ENCODE peak calls at places on chromosomes 11 and 22, in ten cellular contexts. One of them, this sample, is unnamed. For H3K36me3, the result is how much of the 10 kb centered on the place peaks cover.

GRCh38 chr11:3745161-3745560 is 52.2 kb downstream of the NUP98 start:
- DNase-seq in right lobe of liver: no peak
- DNase-seq in tibial artery: no peak
- DNase-seq in Peyer's patch: no peak
- DNase-seq in mesendoderm: no peak
- DNase-seq in DND-41: no peak
- DNase-seq in OCI-LY7: no peak
- DNase-seq in adipocyte: no peak
- DNase-seq in stomach: no peak
- DNase-seq in thoracic aorta: no peak
- DNase-seq in this sample: no peak

GRCh38 chr22:24938741-24939341 is 7.7 kb downstream of the LHFPL7 start:
- DNase-seq in tibial artery: no peak
- DNase-seq in right lobe of liver: no peak
- DNase-seq in mesendoderm: peak
- DNase-seq in Peyer's patch: no peak
- DNase-seq in OCI-LY7: peak
- DNase-seq in thoracic aorta: no peak
- DNase-seq in adipocyte: peak
- DNase-seq in stomach: no peak
- DNase-seq in DND-41: peak
- DNase-seq in this sample: peak

GRCh38 chr11:2779981-2780849 is 80.4 kb upstream of the KCNQ1OT1 start:
- DNase-seq in OCI-LY7: no peak
- DNase-seq in right lobe of liver: peak
- DNase-seq in adipocyte: no peak
- DNase-seq in tibial artery: peak
- DNase-seq in stomach: peak
- DNase-seq in mesendoderm: no peak
- DNase-seq in DND-41: no peak
- DNase-seq in thoracic aorta: peak
- DNase-seq in Peyer's patch: peak
- DNase-seq in this sample: peak

GRCh38 chr11:2432628-2433071 is 11.7 kb downstream of the TRPM5 start:
- DNase-seq in DND-41: no peak
- DNase-seq in OCI-LY7: no peak
- DNase-seq in Peyer's patch: no peak
- DNase-seq in stomach: no peak
- DNase-seq in mesendoderm: no peak
- DNase-seq in adipocyte: no peak
- DNase-seq in tibial artery: no peak
- DNase-seq in right lobe of liver: no peak
- DNase-seq in thoracic aorta: no peak
- DNase-seq in this sample: no peak

GRCh38 chr22:48372395-48372794 is 1455.3 kb downstream of the BRD1 start:
- DNase-seq in Peyer's patch: no peak
- DNase-seq in mesendoderm: peak
- DNase-seq in OCI-LY7: no peak
- DNase-seq in right lobe of liver: no peak
- DNase-seq in tibial artery: no peak
- DNase-seq in adipocyte: no peak
- DNase-seq in stomach: no peak
- DNase-seq in DND-41: no peak
- DNase-seq in thoracic aorta: no peak
- DNase-seq in this sample: no peak

GRCh38 chr11:65439331-65440181 is 17.0 kb downstream of the NEAT1 start:
- DNase-seq in adipocyte: peak
- DNase-seq in DND-41: peak
- DNase-seq in thoracic aorta: no peak
- DNase-seq in right lobe of liver: no peak
- DNase-seq in tibial artery: no peak
- DNase-seq in stomach: peak
- DNase-seq in OCI-LY7: no peak
- DNase-seq in mesendoderm: no peak
- DNase-seq in Peyer's patch: peak
- DNase-seq in this sample: no peak

GRCh38 chr11:18634140-18635032 is at the start of gene SPTY2D1:
- DNase-seq in mesendoderm: peak
- DNase-seq in stomach: peak
- DNase-seq in DND-41: peak
- DNase-seq in adipocyte: peak
- DNase-seq in tibial artery: peak
- DNase-seq in right lobe of liver: peak
- DNase-seq in OCI-LY7: peak
- DNase-seq in Peyer's patch: peak
- DNase-seq in thoracic aorta: peak
- DNase-seq in this sample: peak

GRCh38 chr22:43515902-43516301 is 104.1 kb downstream of the MPPED1 start:
- DNase-seq in thoracic aorta: no peak
- DNase-seq in adipocyte: no peak
- DNase-seq in stomach: no peak
- DNase-seq in DND-41: no peak
- DNase-seq in tibial artery: no peak
- DNase-seq in Peyer's patch: no peak
- DNase-seq in mesendoderm: peak
- DNase-seq in right lobe of liver: no peak
- DNase-seq in OCI-LY7: no peak
- DNase-seq in this sample: no peak

GRCh38 chr11:89516496-89516895 is 25.3 kb upstream of the NOX4 start:
- DNase-seq in thoracic aorta: no peak
- DNase-seq in right lobe of liver: no peak
- DNase-seq in DND-41: no peak
- DNase-seq in tibial artery: no peak
- DNase-seq in Peyer's patch: no peak
- DNase-seq in OCI-LY7: no peak
- DNase-seq in adipocyte: no peak
- DNase-seq in mesendoderm: peak
- DNase-seq in stomach: no peak
- DNase-seq in this sample: no peak

GRCh38 chr11:33634291-33634834 is 66.3 kb downstream of the C11orf91 start:
- DNase-seq in tibial artery: no peak
- DNase-seq in OCI-LY7: no peak
- DNase-seq in thoracic aorta: no peak
- DNase-seq in DND-41: no peak
- DNase-seq in stomach: no peak
- DNase-seq in adipocyte: no peak
- DNase-seq in mesendoderm: no peak
- DNase-seq in Peyer's patch: no peak
- DNase-seq in right lobe of liver: no peak
- DNase-seq in this sample: no peak

GRCh38 chr11:64654439-64654838 is 63.4 kb downstream of the SLC22A12 start:
- DNase-seq in OCI-LY7: no peak
- DNase-seq in adipocyte: no peak
- DNase-seq in tibial artery: no peak
- DNase-seq in stomach: no peak
- DNase-seq in right lobe of liver: no peak
- DNase-seq in Peyer's patch: no peak
- DNase-seq in mesendoderm: no peak
- DNase-seq in DND-41: no peak
- DNase-seq in thoracic aorta: no peak
- DNase-seq in this sample: no peak

GRCh38 chr22:50583294-50583865 is 731 bp upstream of the CHKB start:
- DNase-seq in stomach: no peak
- DNase-seq in mesendoderm: peak
- DNase-seq in adipocyte: no peak
- DNase-seq in Peyer's patch: no peak
- DNase-seq in DND-41: no peak
- DNase-seq in right lobe of liver: peak
- DNase-seq in tibial artery: no peak
- DNase-seq in OCI-LY7: no peak
- DNase-seq in thoracic aorta: no peak
- DNase-seq in this sample: peak

GRCh38 chr22:43789452-43789851 is 22.7 kb downstream of the EFCAB6 start:
- DNase-seq in right lobe of liver: no peak
- DNase-seq in OCI-LY7: no peak
- DNase-seq in mesendoderm: no peak
- DNase-seq in thoracic aorta: no peak
- DNase-seq in DND-41: no peak
- DNase-seq in adipocyte: peak
- DNase-seq in stomach: no peak
- DNase-seq in Peyer's patch: no peak
- DNase-seq in tibial artery: peak
- DNase-seq in this sample: no peak

GRCh38 chr11:69297926-69298777 is 4.2 kb downstream of the MYEOV start:
- DNase-seq in DND-41: peak
- DNase-seq in tibial artery: peak
- DNase-seq in right lobe of liver: peak
- DNase-seq in OCI-LY7: peak
- DNase-seq in mesendoderm: peak
- DNase-seq in adipocyte: peak
- DNase-seq in stomach: peak
- DNase-seq in thoracic aorta: peak
- DNase-seq in Peyer's patch: peak
- DNase-seq in this sample: peak

GRCh38 chr11:62450543-62451242 is 31.9 kb downstream of the SCGB1A1 start:
- DNase-seq in DND-41: no peak
- DNase-seq in OCI-LY7: no peak
- DNase-seq in stomach: no peak
- DNase-seq in thoracic aorta: no peak
- DNase-seq in right lobe of liver: no peak
- DNase-seq in adipocyte: no peak
- DNase-seq in tibial artery: no peak
- DNase-seq in Peyer's patch: no peak
- DNase-seq in mesendoderm: no peak
- DNase-seq in this sample: no peak

GRCh38 chr11:126391970-126392637 is 36.6 kb downstream of the ST3GAL4 start:
- DNase-seq in adipocyte: no peak
- DNase-seq in OCI-LY7: peak
- DNase-seq in right lobe of liver: no peak
- DNase-seq in DND-41: no peak
- DNase-seq in thoracic aorta: no peak
- DNase-seq in Peyer's patch: no peak
- DNase-seq in tibial artery: no peak
- DNase-seq in stomach: no peak
- DNase-seq in mesendoderm: peak
- DNase-seq in this sample: peak

DNA sequence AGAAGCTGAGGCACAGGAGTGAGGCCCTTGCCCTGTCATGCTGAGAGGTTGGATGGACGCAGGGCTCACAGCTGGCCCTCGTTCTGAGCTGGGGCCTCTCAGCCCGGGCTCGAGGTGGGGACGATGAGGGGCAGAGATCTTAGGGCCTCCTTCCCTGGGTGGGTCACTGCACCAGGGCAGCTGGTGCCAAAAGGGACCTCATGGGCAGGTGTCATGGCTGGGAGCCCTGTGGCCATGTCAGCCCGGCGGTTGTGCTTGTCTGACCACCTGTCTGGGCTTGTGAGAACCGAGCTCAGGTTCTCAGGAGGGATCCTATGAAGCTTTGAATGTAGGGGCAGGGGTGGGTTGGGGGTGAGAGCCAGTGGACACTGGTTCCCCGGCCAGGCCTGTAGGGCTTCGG is 1.8 kb upstream of the MUC6 start:
- DNase-seq in thoracic aorta: no peak
- DNase-seq in OCI-LY7: no peak
- DNase-seq in stomach: no peak
- DNase-seq in Peyer's patch: no peak
- DNase-seq in mesendoderm: no peak
- DNase-seq in adipocyte: no peak
- DNase-seq in tibial artery: no peak
- DNase-seq in right lobe of liver: no peak
- DNase-seq in DND-41: no peak
- DNase-seq in this sample: no peak
- H3K36me3 ChIP-seq in thoracic aorta: under half
- H3K36me3 ChIP-seq in OCI-LY7: under half
- H3K36me3 ChIP-seq in stomach: under half
- H3K36me3 ChIP-seq in Peyer's patch: under half
- H3K36me3 ChIP-seq in mesendoderm: under half
- H3K36me3 ChIP-seq in adipocyte: under half
- H3K36me3 ChIP-seq in tibial artery: under half
- H3K36me3 ChIP-seq in right lobe of liver: under half
- H3K36me3 ChIP-seq in DND-41: under half
- H3K36me3 ChIP-seq in this sample: under half

DNA sequence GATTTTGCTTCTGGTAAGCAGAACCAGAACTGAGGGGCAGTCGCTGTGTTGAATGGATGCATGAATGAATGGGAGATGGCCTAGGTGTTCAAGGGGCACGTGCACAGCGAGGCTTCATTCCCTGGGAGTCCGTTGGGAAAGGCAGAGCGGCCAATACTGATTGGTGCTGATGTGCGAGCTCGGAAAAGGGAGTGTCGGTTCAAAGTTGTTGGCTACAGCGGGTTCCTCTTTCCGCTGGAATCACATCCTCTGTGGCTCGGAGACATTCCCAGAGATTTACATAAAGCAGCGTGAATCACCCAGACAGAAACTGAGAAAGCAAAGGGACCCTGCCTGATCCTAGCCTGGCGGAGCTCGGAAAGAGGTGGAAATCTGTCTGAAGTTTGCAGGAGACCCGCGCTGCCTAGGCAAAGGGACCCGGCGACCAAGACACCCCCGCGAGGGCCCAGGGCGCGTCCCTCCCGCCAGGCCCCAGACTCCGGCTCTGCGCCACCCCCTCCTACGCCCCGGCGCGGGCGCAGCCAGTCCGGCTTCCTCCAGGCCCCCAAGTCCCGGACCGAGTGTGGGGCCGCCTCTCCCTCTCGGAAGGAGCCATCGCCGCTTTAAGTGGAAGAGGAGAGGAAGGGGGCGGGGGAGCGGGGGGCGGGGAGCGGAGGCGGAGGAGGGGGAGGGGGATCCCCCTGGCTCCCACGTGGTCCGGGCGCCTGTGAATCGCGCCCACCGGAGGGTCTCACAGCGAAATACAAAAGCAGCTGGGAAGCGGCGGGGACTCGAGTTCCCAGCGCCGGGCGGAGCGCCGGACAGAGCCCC is at the start of gene FJX1:
- DNase-seq in adipocyte: peak
- DNase-seq in thoracic aorta: no peak
- DNase-seq in Peyer's patch: no peak
- DNase-seq in OCI-LY7: no peak
- DNase-seq in right lobe of liver: peak
- DNase-seq in mesendoderm: peak
- DNase-seq in stomach: no peak
- DNase-seq in tibial artery: peak
- DNase-seq in DND-41: no peak
- DNase-seq in this sample: peak
- H3K4me3 ChIP-seq in adipocyte: peak
- H3K4me3 ChIP-seq in thoracic aorta: peak
- H3K4me3 ChIP-seq in Peyer's patch: peak
- H3K4me3 ChIP-seq in OCI-LY7: no peak
- H3K4me3 ChIP-seq in right lobe of liver: peak
- H3K4me3 ChIP-seq in mesendoderm: peak
- H3K4me3 ChIP-seq in stomach: peak
- H3K4me3 ChIP-seq in tibial artery: peak
- H3K4me3 ChIP-seq in DND-41: no peak
- H3K4me3 ChIP-seq in this sample: peak

GRCh38 chr11:103079833-103080232 is 12.1 kb downstream of the DCUN1D5 start:
- DNase-seq in right lobe of liver: no peak
- DNase-seq in DND-41: no peak
- DNase-seq in adipocyte: peak
- DNase-seq in stomach: no peak
- DNase-seq in thoracic aorta: no peak
- DNase-seq in OCI-LY7: no peak
- DNase-seq in mesendoderm: no peak
- DNase-seq in Peyer's patch: no peak
- DNase-seq in tibial artery: no peak
- DNase-seq in this sample: no peak
- H3K36me3 ChIP-seq in right lobe of liver: under half
- H3K36me3 ChIP-seq in DND-41: half or more
- H3K36me3 ChIP-seq in adipocyte: half or more
- H3K36me3 ChIP-seq in stomach: half or more
- H3K36me3 ChIP-seq in thoracic aorta: under half
- H3K36me3 ChIP-seq in OCI-LY7: half or more
- H3K36me3 ChIP-seq in mesendoderm: under half
- H3K36me3 ChIP-seq in Peyer's patch: under half
- H3K36me3 ChIP-seq in tibial artery: under half
- H3K36me3 ChIP-seq in this sample: under half

GRCh38 chr22:36252754-36253522 is at the start of gene APOL1:
- DNase-seq in DND-41: peak
- DNase-seq in Peyer's patch: peak
- DNase-seq in thoracic aorta: no peak
- DNase-seq in mesendoderm: no peak
- DNase-seq in tibial artery: no peak
- DNase-seq in right lobe of liver: peak
- DNase-seq in OCI-LY7: peak
- DNase-seq in adipocyte: peak
- DNase-seq in stomach: peak
- DNase-seq in this sample: no peak
- H3K4me3 ChIP-seq in DND-41: peak
- H3K4me3 ChIP-seq in Peyer's patch: peak
- H3K4me3 ChIP-seq in thoracic aorta: peak
- H3K4me3 ChIP-seq in mesendoderm: no peak
- H3K4me3 ChIP-seq in tibial artery: peak
- H3K4me3 ChIP-seq in right lobe of liver: peak
- H3K4me3 ChIP-seq in OCI-LY7: peak
- H3K4me3 ChIP-seq in adipocyte: peak
- H3K4me3 ChIP-seq in stomach: peak
- H3K4me3 ChIP-seq in this sample: no peak